ENCODE peak calls at places on chromosomes 3 and 15, in nine cellular contexts. H is iPS-NIHi11; E is A673; Y is NAMALWA; U is right cardiac atrium; W is hepatocyte; P is cardiac fibroblast; O is fibroblast of mammary gland; M is activated naive CD4-positive, alpha-beta T cell treated with Interleukin-2 at 50 U/mL for 16 hours. T is an unnamed sample.

GRCh38 chr3:36907911-36908646 is 36.8 kb downstream of the TRANK1 start:
- DNase-seq in U (peak; percentile 66), M (peak; percentile 61), Y (peak; percentile 77), W (no peak), H (no peak), O (peak; percentile 74), E (no peak), P (peak; percentile 80), T (peak; percentile 40)

GRCh38 chr3:24318668-24319287 is 175.9 kb downstream of the THRB start:
- DNase-seq in Y (no peak), H (no peak), W (no peak), P (peak; percentile 86), M (no peak), E (no peak), U (no peak), O (peak; percentile 49), T (no peak)

GRCh38 chr3:140292684-140293083 is 357.7 kb downstream of the CLSTN2 start:
- DNase-seq in O (peak; percentile 100), P (peak; percentile 83), M (no peak), Y (no peak), E (no peak), H (no peak), W (peak; percentile 17), U (peak; percentile 79), T (no peak)

GRCh38 chr15:65077981-65078352 is 1.4 kb downstream of the KBTBD13 start:
- DNase-seq in O (peak; percentile 65), H (peak; percentile 73), P (peak; percentile 70), W (peak; percentile 80), U (peak; percentile 86), Y (no peak), M (peak; percentile 55), E (peak; percentile 70), T (no peak)

GRCh38 chr15:49270541-49271421 is 100.7 kb downstream of the GALK2 start:
- DNase-seq in Y (no peak), W (no peak), U (peak; percentile 65), E (no peak), P (peak; percentile 70), H (peak; percentile 7), O (peak; percentile 68), M (no peak), T (no peak)

GRCh38 chr15:68815598-68815997 is 5.1 kb downstream of the ANP32A start:
- DNase-seq in M (no peak), E (peak; percentile 66), O (peak; percentile 58), Y (no peak), U (no peak), P (peak; percentile 22), W (no peak), H (no peak), T (no peak)

GRCh38 chr3:147538034-147538433 is 128.9 kb downstream of the ZIC1 start:
- DNase-seq in M (no peak), U (no peak), O (no peak), H (no peak), P (no peak), Y (peak; percentile 57), W (no peak), E (no peak), T (no peak)

GRCh38 chr3:88151358-88151757 is 1.6 kb downstream of the C3orf38 start:
- DNase-seq in P (peak; percentile 32), W (no peak), O (peak; percentile 34), H (no peak), U (no peak), E (no peak), Y (peak; percentile 6), M (no peak), T (no peak)

GRCh38 chr3:4754180-4755086 is 224.8 kb upstream of the BHLHE40 start:
- DNase-seq in M (no peak), W (no peak), U (no peak), Y (no peak), E (no peak), P (peak; percentile 40), O (no peak), H (no peak), T (peak; percentile 18)

GRCh38 chr3:12229896-12230295 is 59.0 kb upstream of the PPARG start:
- DNase-seq in E (no peak), W (peak; percentile 58), M (no peak), H (no peak), U (no peak), Y (no peak), P (no peak), O (no peak), T (no peak)

GRCh38 chr15:71501344-71502128 is 308.8 kb upstream of the NR2E3 start:
- DNase-seq in E (no peak), H (no peak), M (no peak), Y (no peak), U (no peak), O (no peak), P (no peak), W (no peak), T (no peak)

GRCh38 chr3:69129531-69129930 is 7.1 kb upstream of the LMOD3 start:
- DNase-seq in E (no peak), H (no peak), Y (no peak), W (no peak), M (no peak), U (no peak), P (no peak), O (peak; percentile 77), T (no peak)

GRCh38 chr3:152385761-152386160 is 117.0 kb downstream of the MBNL1 start:
- DNase-seq in O (peak; percentile 85), W (no peak), E (no peak), H (no peak), P (peak; percentile 83), M (no peak), Y (no peak), U (no peak), T (no peak)